ENCODE peak calls at places on chromosome 22, in five cellular contexts. Q, D, G, R and W are unnamed samples.

GRCh38 chr22:35313311-35314121 is 13.8 kb downstream of the TOM1 start:
- DNase-seq in D (peak), Q (no peak), R (peak), G (peak), W (no peak)

GRCh38 chr22:37549704-37550059 is 10.6 kb upstream of the CDC42EP1 start:
- DNase-seq in G (peak), Q (no peak), D (peak), R (no peak), W (peak)

GRCh38 chr22:49964493-49965290 is 4.1 kb downstream of the PIM3 start:
- DNase-seq in D (peak), Q (no peak), R (no peak), G (peak), W (no peak)

GRCh38 chr22:43824724-43825485 is 12.8 kb upstream of the EFCAB6 start:
- DNase-seq in D (no peak), R (no peak), G (peak), Q (no peak), W (peak)

GRCh38 chr22:27329966-27330645 is 471.4 kb downstream of the MN1 start:
- DNase-seq in D (peak), Q (no peak), R (no peak), G (no peak), W (peak)

GRCh38 chr22:30880181-30880601 is 88.4 kb downstream of the MORC2 start:
- DNase-seq in R (no peak), G (no peak), Q (no peak), D (no peak), W (no peak)

GRCh38 chr22:43129426-43130425 is 13.5 kb downstream of the MCAT start:
- DNase-seq in Q (peak), G (no peak), D (no peak), R (no peak), W (no peak)

GRCh38 chr22:42376721-42377177 is 55.5 kb downstream of the NFAM1 start:
- DNase-seq in G (peak), Q (no peak), D (no peak), R (no peak), W (no peak)

GRCh38 chr22:48744967-48745841 is 1082.5 kb downstream of the BRD1 start:
- DNase-seq in G (peak), D (peak), R (no peak), Q (no peak), W (peak)

GRCh38 chr22:42651134-42651533 is 1.9 kb upstream of the CYB5R3 start:
- DNase-seq in G (no peak), R (peak), Q (no peak), D (no peak), W (no peak)

GRCh38 chr22:41516462-41516861 is 27.8 kb downstream of the POLR3H start:
- DNase-seq in Q (no peak), G (no peak), D (no peak), R (no peak), W (no peak)

GRCh38 chr22:28016781-28017557 is 97.9 kb upstream of the PITPNB start:
- DNase-seq in G (peak), Q (no peak), D (no peak), R (no peak), W (no peak)

GRCh38 chr22:28402066-28402465 is 277.6 kb downstream of the TTC28 start:
- DNase-seq in D (no peak), G (no peak), Q (no peak), R (no peak), W (no peak)

GRCh38 chr22:48254311-48254873 is 1491.9 kb downstream of the TBC1D22A start:
- DNase-seq in G (no peak), R (no peak), Q (no peak), D (no peak), W (no peak)

GRCh38 chr22:20566420-20567260 is 59.2 kb downstream of the MED15 start:
- DNase-seq in D (no peak), G (peak), R (peak), Q (no peak), W (no peak)

GRCh38 chr22:27255580-27255979 is 546.0 kb downstream of the MN1 start:
- DNase-seq in D (no peak), G (no peak), Q (no peak), R (no peak), W (no peak)

GRCh38 chr22:41770715-41771452 is 29.6 kb upstream of the CCDC134 start:
- DNase-seq in G (no peak), R (peak), D (no peak), Q (no peak), W (no peak)

GRCh38 chr22:50503475-50504145 is 3.9 kb downstream of the LMF2 start:
- DNase-seq in D (no peak), G (no peak), R (no peak), Q (no peak), W (no peak)

GRCh38 chr22:36595968-36596367 is 67.0 kb upstream of the EIF3D start:
- DNase-seq in D (no peak), G (no peak), R (no peak), Q (no peak), W (no peak)

GRCh38 chr22:42856179-42856864 is 751 bp downstream of the ARFGAP3 start:
- DNase-seq in R (no peak), Q (peak), D (peak), G (peak), W (no peak)

GRCh38 chr22:20429254-20430100 is 8.1 kb downstream of the SCARF2 start:
- DNase-seq in D (no peak), R (no peak), Q (peak), G (peak), W (no peak)

GRCh38 chr22:42962295-42963230 is 52.4 kb downstream of the PACSIN2 start:
- DNase-seq in D (no peak), Q (peak), G (peak), R (no peak), W (no peak)

GRCh38 chr22:29029202-29030000 is 32.2 kb downstream of the C22orf31 start:
- DNase-seq in Q (no peak), R (no peak), D (no peak), G (no peak), W (no peak)

GRCh38 chr22:36383110-36383581 is 4.6 kb downstream of the MYH9 start:
- DNase-seq in G (peak), Q (no peak), R (peak), D (no peak), W (no peak)

GRCh38 chr22:29300807-29301601 is 5.4 kb upstream of the GAS2L1 start:
- DNase-seq in R (no peak), Q (no peak), G (no peak), D (no peak), W (no peak)

GRCh38 chr22:30423296-30423958 is 2.1 kb upstream of the MTFP1 start:
- DNase-seq in R (no peak), G (no peak), Q (no peak), D (no peak), W (peak)

GRCh38 chr22:43315687-43316217 is 27.4 kb downstream of the SCUBE1 start:
- DNase-seq in G (no peak), Q (no peak), D (no peak), R (no peak), W (no peak)

DNA sequence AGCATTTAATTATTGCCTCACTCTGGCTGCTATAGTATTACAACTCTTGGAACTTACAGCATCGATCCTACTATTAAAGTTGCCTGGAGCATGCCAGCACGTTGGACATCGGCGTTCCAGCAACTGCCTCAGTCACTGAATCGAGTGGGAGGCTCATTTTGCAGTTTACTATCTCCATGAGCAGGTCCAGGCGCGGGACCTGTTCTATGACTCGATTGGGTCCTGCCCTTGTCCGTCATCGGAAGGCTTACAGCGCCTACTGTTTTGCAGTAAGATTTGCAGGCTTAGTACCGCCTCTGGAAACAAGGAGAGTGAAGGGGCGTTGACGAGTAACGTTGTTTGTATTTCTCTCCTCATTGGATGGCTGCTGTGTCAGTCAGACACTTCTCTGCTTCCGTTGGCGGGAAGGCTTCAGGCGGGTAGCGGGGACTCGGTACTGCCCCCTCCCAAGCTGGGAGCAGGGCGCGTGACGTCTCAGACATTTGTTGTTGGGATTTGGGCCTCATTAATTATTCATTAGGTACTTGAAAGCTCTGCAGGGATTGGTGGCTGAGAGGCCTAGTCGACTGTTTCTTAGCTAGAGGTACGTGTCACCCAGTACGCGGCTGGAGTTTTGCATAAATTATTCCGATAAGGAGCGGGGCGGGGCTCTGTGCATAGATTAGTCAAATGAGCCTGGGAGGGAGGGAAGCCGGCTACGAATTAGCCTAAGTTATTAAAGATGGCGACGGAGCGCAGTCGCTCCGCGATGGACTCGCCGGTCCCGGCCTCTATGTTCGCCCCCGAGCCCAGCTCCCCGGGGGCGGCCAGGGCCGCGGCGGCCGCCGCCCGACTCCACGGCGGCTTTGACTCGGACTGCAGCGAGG is at the start of gene GTPBP1:
- DNase-seq in D (peak), R (peak), Q (peak), G (peak), W (peak)
- TF ChIP-seq CTCF in D (no peak), R (no peak), Q (no peak), G (no peak), W (peak)

DNA sequence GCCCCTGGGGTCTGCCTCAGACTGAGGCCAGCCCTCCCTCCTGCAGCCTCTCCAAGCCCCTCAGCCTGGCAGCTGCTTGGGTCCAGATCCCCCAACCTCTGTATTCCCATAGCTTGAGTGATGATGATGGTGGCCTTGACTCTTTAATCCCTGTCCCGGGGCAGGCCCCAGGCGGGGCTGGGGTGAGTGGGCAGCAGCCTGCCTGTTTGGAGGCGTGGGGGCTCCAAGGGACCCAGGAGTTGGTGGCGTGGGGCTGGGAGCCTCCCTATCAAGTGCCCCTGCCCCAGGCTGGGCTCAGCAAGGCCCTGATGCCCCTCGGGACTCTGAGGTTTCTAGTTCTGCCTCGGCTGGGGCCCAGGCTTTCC is 22.5 kb downstream of the PPIL2 start:
- DNase-seq in G (no peak), D (no peak), R (no peak), Q (no peak), W (no peak)
- TF ChIP-seq CTCF in G (no peak), D (no peak), R (no peak), Q (no peak), W (no peak)

GRCh38 chr22:39308614-39309363 is 10.6 kb downstream of the RPL3 start:
- DNase-seq in D (peak), Q (peak), G (peak), R (peak), W (peak)

GRCh38 chr22:39311592-39312400 is 7.6 kb downstream of the RPL3 start:
- DNase-seq in G (no peak), D (no peak), Q (no peak), R (no peak), W (no peak)

GRCh38 chr22:39309881-39310714 is 9.3 kb downstream of the RPL3 start:
- DNase-seq in R (peak), G (no peak), Q (no peak), D (no peak), W (no peak)

GRCh38 chr22:39306456-39307361 is 12.7 kb downstream of the RPL3 start:
- DNase-seq in R (peak), Q (no peak), G (peak), D (no peak), W (no peak)

GRCh38 chr22:39309364-39309861 is 10.0 kb downstream of the RPL3 start:
- DNase-seq in Q (no peak), D (no peak), G (no peak), R (no peak), W (no peak)
- TF ChIP-seq CTCF in Q (no peak), D (no peak), G (no peak), R (peak), W (peak)

GRCh38 chr22:25386538-25386884 is 167.1 kb downstream of the CRYBB2 start:
- DNase-seq in R (no peak), G (no peak), Q (no peak), D (no peak), W (no peak)

GRCh38 chr22:25383278-25383820 is 163.9 kb downstream of the CRYBB2 start:
- DNase-seq in Q (no peak), R (no peak), G (no peak), D (no peak), W (no peak)

GRCh38 chr22:25383892-25384291 is 164.5 kb downstream of the CRYBB2 start:
- DNase-seq in R (no peak), D (no peak), G (no peak), Q (no peak), W (no peak)

GRCh38 chr22:25380141-25380747 is 160.8 kb downstream of the CRYBB2 start:
- DNase-seq in Q (no peak), R (no peak), G (no peak), D (no peak), W (no peak)

DNA sequence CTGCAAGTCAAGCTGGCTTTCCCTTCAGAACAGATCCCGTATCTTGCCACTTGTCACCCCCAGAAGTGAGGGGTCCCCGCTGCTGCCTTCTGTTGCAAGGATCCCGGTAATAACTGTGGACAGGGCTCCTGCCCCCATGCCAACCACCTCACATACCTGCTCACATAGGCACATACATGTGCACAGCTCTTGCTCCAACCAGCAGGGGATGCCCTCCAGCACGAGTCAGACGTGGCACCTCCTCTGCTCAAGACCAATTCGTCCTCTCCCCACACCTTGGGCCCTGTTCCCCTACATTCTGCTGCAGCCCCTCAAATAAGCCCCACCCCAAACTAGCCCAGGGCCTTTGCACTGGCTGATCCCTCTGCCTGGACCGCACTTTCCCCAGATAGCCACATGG is 163.3 kb downstream of the CRYBB2 start:
- DNase-seq in G (no peak), Q (no peak), R (no peak), D (no peak), W (no peak)
- TF ChIP-seq CTCF in G (no peak), Q (peak), R (peak), D (no peak), W (no peak)